ENCODE peak calls at places on chromosomes 7 and 10, in nine cellular contexts. M, Z, P, E, F, O, T, J and I are unnamed samples.

GRCh38 chr7:20539201-20539600 is 76.3 kb upstream of the ABCB5 start:
- DNase-seq in Z (peak), O (no peak), F (no peak), E (no peak), M (no peak), P (no peak), J (no peak), T (no peak), I (peak)

GRCh38 chr7:64308019-64308275 is 5.8 kb upstream of the ZNF736 start:
- DNase-seq in T (no peak), Z (no peak), E (no peak), P (no peak), M (no peak), O (no peak), J (no peak), F (no peak), I (peak)

GRCh38 chr7:140214075-140214684 is 37.4 kb upstream of the KDM7A start:
- DNase-seq in O (no peak), J (no peak), M (no peak), P (no peak), E (no peak), Z (peak), F (peak), T (no peak), I (peak)

GRCh38 chr7:50679218-50680007 is 103.3 kb downstream of the GRB10 start:
- DNase-seq in E (no peak), O (no peak), M (no peak), T (peak), P (peak), Z (peak), F (peak), J (no peak), I (peak)

GRCh38 chr7:122305475-122306319 is 1.1 kb upstream of the FEZF1 start:
- DNase-seq in J (no peak), Z (peak), E (no peak), M (no peak), O (no peak), P (no peak), T (no peak), F (no peak), I (no peak)

GRCh38 chr10:112981553-112981952 is 31.5 kb downstream of the TCF7L2 start:
- DNase-seq in Z (no peak), F (no peak), O (no peak), T (no peak), J (no peak), P (peak), E (no peak), M (no peak), I (no peak)

GRCh38 chr7:143229054-143229790 is 7.4 kb downstream of the TAS2R40 start:
- DNase-seq in T (no peak), J (no peak), P (no peak), Z (no peak), M (no peak), F (peak), E (no peak), O (no peak), I (no peak)

GRCh38 chr10:36254191-36254590 is 612.1 kb upstream of the FZD8 start:
- DNase-seq in J (no peak), P (no peak), Z (peak), E (no peak), M (no peak), O (no peak), T (no peak), F (no peak), I (peak)

GRCh38 chr10:86285136-86285790 is 81.3 kb downstream of the GRID1 start:
- DNase-seq in P (no peak), M (no peak), O (no peak), E (no peak), T (no peak), Z (no peak), F (no peak), J (no peak), I (no peak)

GRCh38 chr7:41942468-41943097 is 239.7 kb upstream of the INHBA start:
- DNase-seq in Z (peak), E (no peak), P (no peak), T (peak), J (no peak), M (no peak), O (no peak), F (no peak), I (no peak)

GRCh38 chr10:126561499-126562208 is 108.8 kb downstream of the C10orf90 start:
- DNase-seq in Z (peak), F (no peak), E (peak), T (peak), O (no peak), P (no peak), J (peak), M (no peak), I (no peak)

GRCh38 chr7:92135100-92135429 is 788 bp upstream of the CYP51A1 start:
- DNase-seq in O (no peak), E (no peak), P (peak), M (no peak), J (no peak), F (no peak), T (peak), Z (peak), I (no peak)

GRCh38 chr7:45624392-45624760 is 50.2 kb downstream of the ADCY1 start:
- DNase-seq in M (no peak), F (no peak), E (no peak), O (no peak), Z (no peak), P (no peak), T (no peak), J (no peak), I (no peak)

GRCh38 chr10:105691811-105692210 is 1050.7 kb downstream of the SORCS3 start:
- DNase-seq in T (no peak), M (no peak), Z (peak), E (no peak), O (no peak), F (no peak), P (no peak), J (no peak), I (peak)

GRCh38 chr10:21526952-21527633 is 1.6 kb upstream of the SKIDA1 start:
- DNase-seq in F (no peak), O (peak), Z (peak), M (no peak), T (peak), P (peak), E (peak), J (peak), I (peak)

GRCh38 chr7:29289156-29290021 is 94.8 kb downstream of the CHN2 start:
- DNase-seq in M (no peak), T (peak), E (peak), J (peak), F (peak), P (peak), Z (peak), O (no peak), I (peak)

GRCh38 chr10:43892062-43892765 is 243.5 kb upstream of the ZNF32 start:
- DNase-seq in O (no peak), T (peak), P (no peak), E (no peak), Z (peak), M (no peak), F (no peak), J (no peak), I (no peak)

GRCh38 chr10:78650122-78650521 is 418.6 kb upstream of the ZMIZ1 start:
- DNase-seq in T (peak), J (no peak), F (no peak), E (no peak), M (no peak), O (no peak), Z (no peak), P (no peak), I (no peak)

GRCh38 chr7:97851725-97852124 is 20.5 kb downstream of the ASNS start:
- DNase-seq in O (no peak), M (no peak), E (no peak), J (no peak), P (no peak), T (peak), F (no peak), Z (peak), I (no peak)

GRCh38 chr10:96643920-96644319 is 57.1 kb upstream of the TM9SF3 start:
- DNase-seq in O (no peak), F (no peak), M (no peak), E (no peak), P (no peak), Z (no peak), J (no peak), T (no peak), I (no peak)

GRCh38 chr7:34928052-34928451 is 109.2 kb downstream of the DPY19L1 start:
- DNase-seq in O (peak), P (no peak), F (no peak), E (peak), M (peak), T (no peak), J (peak), Z (peak), I (peak)

GRCh38 chr7:132557489-132558044 is 18.7 kb downstream of the PLXNA4 start:
- DNase-seq in Z (peak), P (no peak), J (no peak), T (no peak), M (no peak), E (no peak), F (no peak), O (no peak), I (no peak)

GRCh38 chr10:78318305-78318704 is 284.6 kb downstream of the RPS24 start:
- DNase-seq in F (no peak), O (no peak), E (no peak), Z (no peak), M (no peak), P (no peak), T (no peak), J (peak), I (no peak)

GRCh38 chr10:53403688-53404087 is 631.1 kb upstream of the MBL2 start:
- DNase-seq in P (no peak), J (peak), E (no peak), T (no peak), Z (peak), F (no peak), M (no peak), O (no peak), I (peak)

GRCh38 chr10:31166606-31167005 is 134.9 kb upstream of the ZNF438 start:
- DNase-seq in P (no peak), J (no peak), Z (no peak), F (no peak), T (no peak), E (no peak), M (no peak), O (no peak), I (no peak)

GRCh38 chr10:90112681-90113080 is 411.3 kb downstream of the KIF20B start:
- DNase-seq in Z (peak), T (no peak), E (no peak), O (no peak), F (no peak), M (no peak), J (no peak), P (no peak), I (no peak)

GRCh38 chr10:30818854-30819253 is 189.3 kb upstream of the LYZL2 start:
- DNase-seq in M (no peak), F (no peak), T (peak), E (no peak), J (no peak), O (no peak), Z (no peak), P (no peak), I (no peak)

GRCh38 chr10:59387951-59388431 is 25.6 kb upstream of the FAM13C start:
- DNase-seq in F (no peak), E (no peak), T (peak), P (no peak), O (no peak), Z (peak), J (no peak), M (no peak), I (no peak)

GRCh38 chr10:75395171-75395954 is 6.2 kb downstream of the ZNF503 start:
- DNase-seq in T (peak), Z (no peak), O (no peak), E (no peak), P (peak), F (no peak), J (no peak), M (no peak), I (peak)

GRCh38 chr7:29332875-29333482 is 138.4 kb downstream of the CHN2 start:
- DNase-seq in P (no peak), F (peak), T (no peak), O (no peak), E (no peak), M (no peak), Z (no peak), J (no peak), I (no peak)

GRCh38 chr10:117804470-117805011 is 242.2 kb downstream of the RAB11FIP2 start:
- DNase-seq in T (peak), F (no peak), M (no peak), P (no peak), J (peak), E (peak), Z (no peak), O (no peak), I (peak)

GRCh38 chr7:86407291-86407690 is 236.4 kb upstream of the GRM3 start:
- DNase-seq in M (no peak), P (no peak), T (no peak), Z (peak), F (no peak), J (no peak), O (no peak), E (peak), I (no peak)

GRCh38 chr10:75718996-75719395 is 287.6 kb downstream of the LRMDA start:
- DNase-seq in T (no peak), P (no peak), O (no peak), F (no peak), E (no peak), Z (no peak), J (no peak), M (no peak), I (no peak)